ENCODE peak calls at places on chromosomes 11 and 22, in six cellular contexts. J is tibial nerve, R is natural killer cell, T is glutamatergic neuron, P is AG09319, Q is neural progenitor cell. B is an unnamed sample.

GRCh38 chr11:6658647-6659046 is 3.0 kb upstream of the DCHS1 start:
- DNase-seq in T (no peak), P (no peak), Q (no peak), J (no peak), R (no peak), B (no peak)

GRCh38 chr11:83895516-83895915 is 609.3 kb upstream of the CCDC90B start:
- DNase-seq in Q (peak), R (no peak), P (no peak), J (no peak), T (no peak), B (no peak)

GRCh38 chr22:23534851-23535717 is 45.0 kb downstream of the IGLL1 start:
- DNase-seq in P (no peak), Q (no peak), J (no peak), T (no peak), R (peak), B (no peak)

GRCh38 chr11:95593101-95593500 is 196.5 kb downstream of the FAM76B start:
- DNase-seq in R (no peak), J (no peak), Q (no peak), T (no peak), P (no peak), B (no peak)

GRCh38 chr11:87473174-87473573 is 435.4 kb downstream of the TMEM135 start:
- DNase-seq in J (no peak), T (no peak), R (no peak), Q (no peak), P (no peak), B (no peak)

GRCh38 chr11:74710291-74710938 is 20.8 kb downstream of the CHRDL2 start:
- DNase-seq in T (no peak), Q (peak), J (no peak), P (no peak), R (no peak), B (peak)

GRCh38 chr11:112958670-112959069 is 2.5 kb upstream of the NCAM1 start:
- DNase-seq in R (no peak), T (no peak), J (no peak), Q (no peak), P (no peak), B (no peak)

GRCh38 chr11:119906376-119906775 is 177.4 kb upstream of the NECTIN1 start:
- DNase-seq in T (no peak), P (no peak), R (no peak), Q (no peak), J (no peak), B (no peak)

GRCh38 chr11:99015634-99016454 is 4.9 kb upstream of the CNTN5 start:
- DNase-seq in Q (peak), T (no peak), P (peak), R (no peak), J (peak), B (peak)

GRCh38 chr11:119912214-119912613 is 183.2 kb upstream of the NECTIN1 start:
- DNase-seq in R (no peak), J (no peak), P (no peak), Q (no peak), T (no peak), B (no peak)

GRCh38 chr22:24681236-24681635 is 78.2 kb downstream of the GGT1 start:
- DNase-seq in T (no peak), P (peak), Q (no peak), R (no peak), J (no peak), B (no peak)

GRCh38 chr11:65189191-65189590 is 7.5 kb downstream of the CAPN1 start:
- DNase-seq in R (no peak), Q (no peak), P (no peak), T (no peak), J (no peak), B (no peak)

GRCh38 chr11:68840661-68841653 is 759 bp downstream of the CPT1A start:
- DNase-seq in R (peak), T (peak), J (no peak), Q (peak), P (no peak), B (no peak)

GRCh38 chr11:122796128-122796717 is 42.1 kb upstream of the CRTAM start:
- DNase-seq in Q (peak), J (peak), R (peak), T (peak), P (no peak), B (peak)

GRCh38 chr11:2563216-2564007 is 118.6 kb downstream of the KCNQ1 start:
- DNase-seq in R (no peak), T (peak), J (no peak), Q (no peak), P (no peak), B (peak)

GRCh38 chr11:132925825-132926469 is 606.4 kb downstream of the OPCML start:
- DNase-seq in J (no peak), R (no peak), T (no peak), P (no peak), Q (no peak), B (no peak)

GRCh38 chr11:12457030-12457600 is 79.7 kb downstream of the PARVA start:
- DNase-seq in J (no peak), P (no peak), Q (no peak), T (no peak), R (no peak), B (no peak)

GRCh38 chr22:17234144-17234623 is 14.9 kb upstream of the ADA2 start:
- DNase-seq in P (no peak), Q (peak), R (no peak), J (no peak), T (peak), B (no peak)

GRCh38 chr22:33274214-33274828 is 216.1 kb upstream of the SYN3 start:
- DNase-seq in J (peak), R (no peak), P (no peak), Q (peak), T (peak), B (peak)

GRCh38 chr11:45737056-45737455 is 67.9 kb upstream of the SLC35C1 start:
- DNase-seq in R (no peak), T (no peak), Q (no peak), P (no peak), J (no peak), B (no peak)

GRCh38 chr11:119572481-119573424 is 149.8 kb upstream of the THY1 start:
- DNase-seq in R (no peak), Q (no peak), P (no peak), T (no peak), J (no peak), B (no peak)

GRCh38 chr22:35921777-35922176 is 106.8 kb downstream of the RBFOX2 start:
- DNase-seq in T (peak), R (no peak), P (peak), Q (peak), J (peak), B (peak)

GRCh38 chr22:39938509-39938908 is 21.7 kb upstream of the TMA7B start:
- DNase-seq in T (no peak), Q (no peak), P (no peak), J (no peak), R (no peak), B (no peak)

DNA sequence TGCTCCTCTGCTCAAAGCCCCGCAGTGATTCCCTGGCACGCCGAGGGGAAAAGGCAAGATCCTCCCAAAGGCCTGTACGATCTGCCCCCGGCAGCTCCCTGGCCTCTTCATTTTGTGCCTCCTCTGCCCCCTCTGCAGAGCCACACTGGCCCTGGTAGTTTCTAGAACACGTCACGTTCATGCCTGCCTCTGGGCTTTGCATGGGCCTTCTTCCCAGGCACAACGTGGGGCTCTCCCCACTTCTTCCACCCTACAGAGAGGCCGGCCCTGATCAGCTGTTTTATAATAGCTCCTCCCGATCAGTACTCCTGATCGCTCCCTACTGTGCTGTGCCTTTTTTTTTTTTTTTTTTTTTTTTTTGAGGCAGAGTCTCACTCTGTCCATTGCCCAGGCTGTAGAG is 78.4 kb downstream of the PTPRJ start:
- DNase-seq in P (no peak), T (no peak), Q (no peak), J (no peak), R (no peak), B (no peak)
- TF ChIP-seq CTCF in P (no peak), T (no peak), Q (no peak), J (no peak), R (no peak), B (no peak)

GRCh38 chr22:20071524-20071972 is 8.5 kb upstream of the DGCR8 start:
- DNase-seq in T (no peak), P (no peak), R (no peak), Q (no peak), J (no peak), B (no peak)

GRCh38 chr22:20079745-20080444 is at the start of gene DGCR8:
- DNase-seq in T (peak), R (peak), J (peak), P (peak), Q (peak), B (peak)

GRCh38 chr22:20080445-20080775 is 369 bp downstream of the DGCR8 start:
- DNase-seq in R (peak), P (peak), J (peak), Q (peak), T (peak), B (peak)

GRCh38 chr22:20080776-20081654 is 974 bp downstream of the DGCR8 start:
- DNase-seq in P (no peak), J (no peak), T (peak), R (no peak), Q (peak), B (peak)

DNA sequence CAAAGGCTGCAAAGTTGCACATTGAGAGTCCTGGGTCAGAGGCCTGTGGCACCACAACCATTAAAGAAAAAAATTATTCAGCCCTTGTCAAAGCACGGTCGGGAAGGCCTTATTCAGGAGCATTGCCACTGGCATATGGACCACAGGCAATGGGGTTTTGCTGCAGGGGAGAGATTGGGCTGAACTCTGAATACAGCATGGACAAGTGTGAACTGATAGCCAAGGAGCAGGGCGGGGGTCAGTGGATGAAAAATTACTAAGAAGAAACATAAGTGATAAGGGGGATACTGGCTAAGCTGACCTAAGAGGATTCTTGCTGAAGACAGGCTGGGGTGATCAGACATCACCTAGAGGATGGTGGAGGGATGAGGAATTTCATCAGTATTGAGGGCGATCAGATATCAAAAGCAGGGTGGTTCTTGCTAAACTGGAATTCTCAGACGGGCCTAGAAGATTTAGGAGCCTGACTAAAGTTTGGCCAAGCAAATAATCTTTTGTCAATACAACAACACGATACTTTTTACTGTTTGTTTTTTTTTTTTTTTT is 3.3 kb upstream of the DGCR8 start:
- DNase-seq in Q (no peak), P (no peak), T (no peak), R (no peak), J (no peak), B (no peak)
- TF ChIP-seq CTCF in Q (no peak), P (no peak), T (no peak), R (no peak), J (no peak), B (no peak)

GRCh38 chr22:48517039-48518030 is 1310.3 kb downstream of the BRD1 start:
- DNase-seq in R (no peak), T (no peak), J (peak), P (no peak), Q (peak), B (no peak)
- TF ChIP-seq CTCF in R (no peak), T (no peak), J (peak), P (no peak), Q (peak), B (no peak)

DNA sequence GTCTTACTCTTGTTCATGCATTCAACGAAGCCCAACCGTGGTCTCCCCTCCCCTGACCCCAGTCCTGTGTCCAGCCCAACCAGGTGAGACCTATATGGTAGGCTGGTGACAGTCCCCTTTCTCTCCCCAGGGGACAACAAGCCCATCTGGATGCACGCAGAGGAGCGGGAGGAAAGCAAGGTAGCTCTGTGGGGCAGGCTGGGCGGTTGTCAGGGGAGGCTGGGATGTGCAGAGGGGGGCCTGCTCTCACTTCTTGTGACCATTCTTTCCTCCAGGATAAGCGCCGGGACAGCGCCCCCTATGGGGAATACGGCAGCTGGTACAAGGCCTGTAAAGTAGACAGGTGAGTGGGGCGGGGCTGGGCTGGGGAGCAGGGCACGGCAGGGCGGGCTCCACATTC is 3.5 kb upstream of the RAB1B start:
- DNase-seq in J (no peak), T (peak), P (no peak), Q (peak), R (no peak), B (peak)
- TF ChIP-seq CTCF in J (no peak), T (peak), P (peak), Q (peak), R (no peak), B (peak)

DNA sequence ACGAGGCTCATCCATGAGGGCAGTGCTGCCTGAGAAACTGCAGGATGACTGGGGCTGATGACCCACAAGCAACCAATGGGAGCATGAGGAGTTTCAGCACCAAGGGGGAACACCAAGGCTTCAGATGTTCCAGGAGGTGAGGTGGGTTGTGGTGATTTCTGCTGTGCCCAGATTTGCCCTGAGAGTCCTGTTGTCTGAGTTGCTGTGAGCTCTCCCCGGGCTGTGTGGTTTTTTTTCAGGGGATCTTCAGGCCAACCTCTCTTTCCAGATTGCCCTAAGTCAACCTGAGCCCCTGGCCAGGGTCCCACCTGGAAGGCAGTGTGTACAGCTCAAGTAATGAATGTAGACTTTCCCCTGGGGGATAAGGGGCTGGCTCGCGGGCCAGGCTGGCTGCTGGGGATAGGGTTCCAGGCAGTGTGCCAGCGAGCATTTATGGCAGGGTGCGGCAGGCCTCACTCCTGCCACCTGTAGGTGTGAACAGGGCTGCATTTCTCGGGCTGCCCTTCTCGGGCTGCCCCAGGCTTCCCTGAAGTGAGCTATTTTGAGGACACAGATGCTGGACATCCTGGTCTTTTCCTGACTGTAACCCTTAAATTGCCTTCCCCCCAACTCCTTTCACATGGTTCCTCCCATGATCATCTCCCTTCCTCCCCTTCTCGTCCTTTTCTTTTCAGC is 9.8 kb downstream of the SLC22A6 start:
- DNase-seq in R (no peak), T (peak), Q (peak), P (no peak), J (no peak), B (peak)
- TF ChIP-seq CTCF in R (no peak), T (no peak), Q (peak), P (peak), J (peak), B (peak)

GRCh38 chr22:44068422-44069191 is 44.5 kb downstream of the PARVB start:
- DNase-seq in T (no peak), R (peak), P (no peak), J (no peak), Q (no peak), B (no peak)

GRCh38 chr22:44070029-44070428 is 45.9 kb downstream of the PARVB start:
- DNase-seq in J (no peak), Q (no peak), T (no peak), P (no peak), R (no peak), B (no peak)

GRCh38 chr22:44067901-44068300 is 43.8 kb downstream of the PARVB start:
- DNase-seq in J (no peak), R (no peak), Q (no peak), T (no peak), P (no peak), B (no peak)

GRCh38 chr22:44063462-44064371 is 39.6 kb downstream of the PARVB start:
- DNase-seq in R (no peak), J (no peak), T (no peak), Q (no peak), P (no peak), B (no peak)

GRCh38 chr22:44067033-44067432 is 42.9 kb downstream of the PARVB start:
- DNase-seq in Q (no peak), T (no peak), R (no peak), P (no peak), J (no peak), B (no peak)
- TF ChIP-seq CTCF in Q (peak), T (no peak), R (no peak), P (no peak), J (no peak), B (no peak)

DNA sequence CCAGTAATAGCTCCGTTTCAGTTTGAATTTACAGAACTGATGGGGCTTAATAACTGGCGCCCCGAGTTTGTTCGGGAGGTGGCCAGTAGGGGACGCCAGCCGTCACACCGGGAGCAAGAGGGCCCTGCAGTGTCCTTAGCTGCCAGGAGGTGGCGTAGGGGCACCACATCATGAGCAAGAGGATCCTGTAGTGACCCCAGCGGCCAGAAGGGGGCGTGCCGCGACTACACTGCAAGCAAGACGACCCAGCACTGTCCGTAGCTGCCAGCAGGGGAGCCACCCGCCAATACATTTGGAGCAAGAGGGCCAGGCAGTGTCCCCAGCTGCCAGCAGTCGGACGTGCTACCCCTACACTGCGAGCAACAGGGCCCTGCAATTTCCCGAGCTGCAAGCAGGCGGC is 663.7 kb upstream of the B3GAT1 start:
- DNase-seq in P (no peak), R (peak), Q (peak), T (peak), J (peak), B (peak)
- TF ChIP-seq CTCF in P (peak), R (peak), Q (peak), T (peak), J (peak), B (peak)

GRCh38 chr11:32487270-32487669 is 51.9 kb upstream of the WT1 start:
- DNase-seq in J (no peak), R (no peak), T (peak), Q (peak), P (no peak), B (peak)
- TF ChIP-seq CTCF in J (no peak), R (no peak), T (peak), Q (peak), P (no peak), B (peak)

GRCh38 chr22:37784829-37785495 is 22.8 kb upstream of the GCAT start:
- DNase-seq in R (no peak), P (no peak), T (no peak), J (no peak), Q (no peak), B (no peak)

GRCh38 chr22:37782340-37783168 is 25.2 kb upstream of the GCAT start:
- DNase-seq in Q (no peak), P (no peak), R (no peak), T (no peak), J (no peak), B (no peak)

GRCh38 chr22:37778370-37779009 is 29.2 kb upstream of the GCAT start:
- DNase-seq in R (no peak), Q (no peak), P (no peak), T (no peak), J (no peak), B (no peak)

GRCh38 chr22:37777122-37777687 is 30.5 kb upstream of the GCAT start:
- DNase-seq in P (peak), R (no peak), T (no peak), J (peak), Q (no peak), B (peak)

DNA sequence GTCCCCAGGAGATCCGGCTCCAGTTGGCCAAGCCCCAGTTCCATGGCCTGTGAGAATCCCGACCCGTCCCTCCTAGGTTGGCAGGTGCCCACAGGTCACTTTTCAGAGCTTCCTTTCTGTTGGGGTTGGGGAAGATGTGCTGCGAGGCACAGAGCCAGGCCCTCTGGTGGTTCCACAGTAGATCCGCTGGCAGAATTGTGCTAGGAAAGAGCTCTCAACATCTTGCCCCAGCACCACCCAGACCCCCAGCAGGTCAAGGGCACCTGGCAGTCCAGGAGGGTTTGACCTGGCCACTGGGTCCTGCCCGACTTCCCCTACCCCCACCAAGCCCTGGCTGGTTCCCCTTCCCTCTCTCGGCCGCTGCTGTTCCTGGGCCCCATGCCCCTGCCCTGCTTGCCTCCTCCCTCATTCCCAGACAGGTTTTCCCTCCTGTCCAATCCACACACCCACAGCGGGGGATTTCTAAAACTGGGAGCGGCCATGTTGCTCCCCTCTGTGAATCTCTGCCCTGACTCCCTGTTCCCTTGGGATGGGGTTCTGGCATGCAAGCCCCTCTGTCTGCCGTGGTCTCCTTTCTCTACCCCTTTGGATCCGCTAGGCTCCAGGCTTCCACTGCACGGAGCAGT is 26.2 kb upstream of the GCAT start:
- DNase-seq in Q (peak), P (no peak), T (no peak), J (no peak), R (no peak), B (no peak)
- TF ChIP-seq CTCF in Q (peak), P (peak), T (no peak), J (no peak), R (no peak), B (peak)

B was measured in BE2C.